ENCODE peak calls at places on chromosomes 11 and 22, in five cellular contexts. K is mesendoderm, E is NCI-H1092 treated with DMSO at 0.1 percent for 48 hours, M is NCI-H1105 treated with DMSO at 0.1 percent for 48 hours, A is fibroblast of pulmonary artery. S is an unnamed sample.

GRCh38 chr22:44391026-44391425 is 78.3 kb upstream of the SHISAL1 start:
- DNase-seq in K (no peak), E (no peak), M (no peak), A (no peak), S (no peak)

GRCh38 chr22:39343259-39344045 is 6.3 kb upstream of the SYNGR1 start:
- DNase-seq in K (peak; percentile 78), E (peak; percentile 19), M (peak; percentile 15), A (peak; percentile 70), S (peak; percentile 72)

GRCh38 chr11:2913776-2914474 is 15.3 kb downstream of the PHLDA2 start:
- DNase-seq in K (no peak), E (no peak), M (no peak), A (no peak), S (no peak)

GRCh38 chr11:105732611-105733010 is 122.7 kb downstream of the GRIA4 start:
- DNase-seq in K (no peak), E (no peak), M (no peak), A (no peak), S (no peak)

GRCh38 chr11:120128392-120129172 is 9.3 kb downstream of the TRIM29 start:
- DNase-seq in K (no peak), E (peak; percentile 71), M (peak; percentile 22), A (peak; percentile 12), S (peak; percentile 72)

GRCh38 chr22:47005506-47006408 is 243.3 kb downstream of the TBC1D22A start:
- DNase-seq in K (no peak), E (no peak), M (no peak), A (no peak), S (no peak)

GRCh38 chr22:37357471-37357870 is 69.8 kb downstream of the ELFN2 start:
- DNase-seq in K (no peak), E (no peak), M (no peak), A (no peak), S (no peak)

GRCh38 chr22:44057411-44057987 is 33.4 kb downstream of the PARVB start:
- DNase-seq in K (no peak), E (no peak), M (no peak), A (peak; percentile 22), S (no peak)

GRCh38 chr11:134048028-134048427 is 20.8 kb upstream of the JAM3 start:
- DNase-seq in K (no peak), E (no peak), M (no peak), A (no peak), S (no peak)

GRCh38 chr11:20161230-20161918 is 1.1 kb upstream of the DBX1 start:
- DNase-seq in K (peak; percentile 86), E (peak; percentile 38), M (no peak), A (no peak), S (peak; percentile 94)

GRCh38 chr11:10385696-10386095 is 69.4 kb upstream of the AMPD3 start:
- DNase-seq in K (no peak), E (no peak), M (no peak), A (peak; percentile 60), S (no peak)

GRCh38 chr11:132220464-132220863 is 850.0 kb downstream of the NTM start:
- DNase-seq in K (no peak), E (no peak), M (no peak), A (peak; percentile 62), S (no peak)

GRCh38 chr11:74950374-74950969 is 1.4 kb downstream of the SPCS2 start:
- DNase-seq in K (no peak), E (no peak), M (no peak), A (no peak), S (no peak)

GRCh38 chr22:30185129-30185528 is 61.4 kb downstream of the LIF start:
- DNase-seq in K (no peak), E (no peak), M (no peak), A (no peak), S (no peak)

GRCh38 chr11:1087279-1087960 is 12.7 kb downstream of the MUC2 start:
- DNase-seq in K (no peak), E (no peak), M (no peak), A (no peak), S (no peak)

GRCh38 chr11:45385423-45385822 is 99.3 kb upstream of the SYT13 start:
- DNase-seq in K (no peak), E (no peak), M (no peak), A (no peak), S (no peak)

GRCh38 chr22:39965749-39966148 is 5.6 kb downstream of the TMA7B start:
- DNase-seq in K (no peak), E (no peak), M (no peak), A (no peak), S (no peak)

GRCh38 chr11:12119502-12119901 is 9.1 kb downstream of the MICAL2 start:
- DNase-seq in K (no peak), E (no peak), M (peak; percentile 38), A (no peak), S (peak; percentile 89)

GRCh38 chr22:23675502-23676415 is 15.1 kb upstream of the RGL4 start:
- DNase-seq in K (no peak), E (no peak), M (no peak), A (no peak), S (no peak)

GRCh38 chr22:50576070-50576469 is 2.2 kb downstream of the CPT1B start:
- DNase-seq in K (peak; percentile 76), E (peak; percentile 1), M (no peak), A (peak; percentile 71), S (peak; percentile 73)

GRCh38 chr11:26078217-26078821 is 253.6 kb upstream of the ANO3 start:
- DNase-seq in K (no peak), E (no peak), M (no peak), A (no peak), S (no peak)

GRCh38 chr22:44211946-44212930 is 31.5 kb downstream of the PARVG start:
- DNase-seq in K (no peak), E (no peak), M (no peak), A (no peak), S (no peak)

GRCh38 chr22:50600541-50600940 is at the start of gene MAPK8IP2:
- DNase-seq in K (no peak), E (no peak), M (peak; percentile 35), A (no peak), S (peak; percentile 88)

GRCh38 chr11:37946155-37946766 is 1348.2 kb upstream of the RAG2 start:
- DNase-seq in K (peak; percentile 83), E (no peak), M (peak; percentile 52), A (peak; percentile 76), S (peak; percentile 54)

GRCh38 chr11:55707029-55707428 is 45.0 kb downstream of the OR4C6 start:
- DNase-seq in K (peak; percentile 27), E (peak; percentile 28), M (peak; percentile 28), A (peak; percentile 57), S (peak; percentile 24)